ENCODE peak calls at places on chromosomes 12 and 14, in six cellular contexts. U is K562, S is SK-N-SH, Q is T47D, L is H1, E is HepG2. X is an unnamed sample.

GRCh38 chr12:51976376-51977160 is 25.1 kb downstream of the ACVR1B start:
- DNase-seq in U (no peak), S (no peak), Q (no peak), L (no peak), E (peak; percentile 92), X (no peak)

GRCh38 chr12:102425109-102426009 is 55.0 kb downstream of the IGF1 start:
- DNase-seq in U (no peak), S (no peak), Q (no peak), L (no peak), E (no peak), X (no peak)

GRCh38 chr12:28708918-28709371 is 440.1 kb upstream of the FAR2 start:
- DNase-seq in U (no peak), S (no peak), Q (no peak), L (no peak), E (no peak), X (no peak)

GRCh38 chr14:89349196-89350008 is 67.6 kb downstream of the FOXN3 start:
- DNase-seq in U (no peak), S (peak; percentile 64), Q (no peak), L (no peak), E (no peak), X (no peak)

GRCh38 chr12:122368361-122369073 is 54.0 kb downstream of the CLIP1 start:
- DNase-seq in U (no peak), S (no peak), Q (no peak), L (no peak), E (no peak), X (no peak)

GRCh38 chr12:15698377-15698867 is 90.8 kb downstream of the EPS8 start:
- DNase-seq in U (no peak), S (no peak), Q (no peak), L (no peak), E (no peak), X (no peak)

GRCh38 chr12:100528471-100529139 is 44.9 kb upstream of the GAS2L3 start:
- DNase-seq in U (no peak), S (no peak), Q (no peak), L (no peak), E (no peak), X (no peak)

GRCh38 chr14:89491701-89492381 is 74.8 kb upstream of the FOXN3 start:
- DNase-seq in U (no peak), S (no peak), Q (no peak), L (no peak), E (peak; percentile 57), X (no peak)

GRCh38 chr12:127500513-127500912 is 766.5 kb upstream of the TMEM132C start:
- DNase-seq in U (no peak), S (no peak), Q (no peak), L (no peak), E (no peak), X (no peak)

GRCh38 chr12:44247588-44247987 is 411.7 kb downstream of the TMEM117 start:
- DNase-seq in U (no peak), S (peak; percentile 3), Q (no peak), L (peak; percentile 9), E (no peak), X (no peak)

GRCh38 chr12:123076604-123077297 is 74.1 kb downstream of the PITPNM2 start:
- DNase-seq in U (no peak), S (peak; percentile 31), Q (no peak), L (no peak), E (no peak), X (no peak)

GRCh38 chr12:14416658-14417057 is 51.2 kb downstream of the ATF7IP start:
- DNase-seq in U (no peak), S (peak; percentile 27), Q (peak; percentile 71), L (no peak), E (peak; percentile 33), X (no peak)

GRCh38 chr14:47678993-47679392 is 3.6 kb upstream of the MDGA2 start:
- DNase-seq in U (no peak), S (no peak), Q (no peak), L (no peak), E (no peak), X (no peak)

GRCh38 chr14:38835874-38836273 is 267.2 kb downstream of the SEC23A start:
- DNase-seq in U (no peak), S (no peak), Q (no peak), L (no peak), E (no peak), X (no peak)

GRCh38 chr14:93830753-93831461 is 42.6 kb upstream of the PRIMA1 start:
- DNase-seq in U (no peak), S (no peak), Q (no peak), L (no peak), E (no peak), X (no peak)

GRCh38 chr12:79451988-79452387 is 238.8 kb downstream of the PAWR start:
- DNase-seq in U (no peak), S (peak; percentile 23), Q (peak; percentile 45), L (no peak), E (peak; percentile 31), X (no peak)

GRCh38 chr12:29863665-29864064 is 79.9 kb upstream of the TMTC1 start:
- DNase-seq in U (no peak), S (no peak), Q (no peak), L (no peak), E (no peak), X (no peak)

DNA sequence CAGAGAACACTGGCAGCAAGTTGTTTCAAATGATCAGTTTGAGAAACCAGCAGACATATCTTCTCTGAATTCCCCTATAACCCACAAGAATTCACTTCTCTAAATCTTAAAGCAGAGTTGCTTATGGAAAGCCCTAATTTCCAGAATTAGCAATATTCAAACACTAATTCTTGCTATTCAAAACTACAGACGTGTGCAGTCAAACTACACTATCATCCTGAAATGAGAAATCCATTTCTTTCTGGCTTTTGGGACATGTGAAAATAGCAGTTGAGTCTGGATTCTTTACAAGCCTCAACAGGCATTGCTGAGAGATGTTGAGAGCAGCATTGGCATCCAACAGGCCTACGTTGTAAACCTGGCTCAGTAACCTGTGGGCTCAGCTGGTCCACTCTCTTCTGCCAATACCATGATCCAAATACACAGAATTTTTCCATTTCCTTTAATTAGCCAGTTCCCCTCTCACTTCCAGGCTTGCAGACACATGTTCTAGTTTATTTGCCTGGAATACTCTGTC is 74.6 kb upstream of the TMTC1 start:
- DNase-seq in U (no peak), S (no peak), Q (no peak), L (no peak), E (no peak), X (peak; percentile 4)
- TF ChIP-seq JUND in U (no peak), S (no peak), Q (no peak), L (no peak), E (no peak), X (no peak)

GRCh38 chr12:10614056-10614370 is 604 bp upstream of the MAGOHB start:
- DNase-seq in U (no peak), S (peak; percentile 5), Q (no peak), L (no peak), E (no peak), X (no peak)
- TF ChIP-seq JUND in U (no peak), S (no peak), Q (no peak), L (no peak), E (no peak), X (no peak)

GRCh38 chr12:19998968-19999792 is 369.2 kb upstream of the PDE3A start:
- DNase-seq in U (no peak), S (no peak), Q (no peak), L (no peak), E (no peak), X (no peak)
- TF ChIP-seq JUND in U (no peak), S (no peak), Q (no peak), L (no peak), E (no peak), X (no peak)

GRCh38 chr12:172732-173161 is 41.2 kb downstream of the SLC6A12 start:
- DNase-seq in U (no peak), S (no peak), Q (no peak), L (no peak), E (no peak), X (no peak)

GRCh38 chr12:170361-171225 is 43.4 kb downstream of the SLC6A12 start:
- DNase-seq in U (no peak), S (no peak), Q (no peak), L (no peak), E (no peak), X (no peak)

GRCh38 chr12:171276-171675 is 42.7 kb downstream of the SLC6A12 start:
- DNase-seq in U (no peak), S (no peak), Q (no peak), L (no peak), E (no peak), X (no peak)

GRCh38 chr12:169528-170360 is 44.2 kb downstream of the SLC6A12 start:
- DNase-seq in U (peak; percentile 28), S (no peak), Q (no peak), L (no peak), E (no peak), X (no peak)

GRCh38 chr12:171743-172705 is 41.9 kb downstream of the SLC6A12 start:
- DNase-seq in U (peak; percentile 59), S (peak; percentile 66), Q (no peak), L (no peak), E (no peak), X (no peak)
- TF ChIP-seq JUND in U (no peak), S (no peak), Q (no peak), L (no peak), E (no peak), X (no peak)

DNA sequence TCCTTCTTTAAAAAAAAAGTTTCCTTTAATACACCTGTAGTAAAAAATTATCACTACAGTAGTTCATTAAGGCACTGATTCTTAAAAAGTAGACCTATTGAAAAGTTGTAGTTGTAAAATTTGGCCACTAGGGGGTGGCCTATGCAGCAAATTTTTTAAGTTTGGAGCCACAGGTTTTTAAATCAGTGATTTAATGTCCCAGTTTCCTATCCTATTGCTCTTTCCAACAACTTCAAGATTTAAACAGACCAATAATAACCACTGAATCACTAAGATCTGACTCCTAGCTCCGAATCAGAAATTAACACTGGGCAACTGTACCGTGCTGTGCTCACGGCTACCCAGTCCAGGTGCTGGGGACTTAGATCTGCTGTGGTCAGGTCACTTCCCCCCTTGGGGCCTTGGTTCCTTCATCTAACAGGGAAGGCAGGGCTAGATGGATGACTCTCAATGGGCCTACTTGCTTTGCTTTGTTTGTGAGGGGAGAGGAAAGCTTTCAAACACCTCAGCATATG is 279.3 kb downstream of the MED13L start:
- DNase-seq in U (peak; percentile 31), S (peak; percentile 27), Q (peak; percentile 75), L (peak; percentile 13), E (peak; percentile 24), X (no peak)
- TF ChIP-seq JUND in U (no peak), S (no peak), Q (no peak), L (no peak), E (no peak), X (no peak)

DNA sequence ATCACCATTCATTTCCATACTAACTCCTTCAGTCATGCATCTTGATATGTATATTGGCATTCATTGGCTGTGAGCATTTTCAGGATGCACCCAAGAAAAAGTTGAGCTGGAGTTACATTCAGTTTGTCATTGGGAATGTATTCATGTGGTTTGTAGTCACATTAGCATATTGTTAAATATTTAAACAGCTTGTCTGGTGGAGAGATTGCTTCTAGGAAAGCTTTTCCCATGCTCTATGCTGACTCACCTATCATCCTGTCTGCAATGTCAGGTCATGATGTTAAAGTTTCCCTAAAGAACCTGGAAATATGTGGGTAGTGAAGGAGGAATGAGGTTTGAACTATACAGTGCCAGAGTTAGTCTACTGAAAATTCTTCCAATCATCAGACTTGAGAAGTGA is 583.6 kb downstream of the GALC start:
- DNase-seq in U (no peak), S (no peak), Q (no peak), L (no peak), E (no peak), X (no peak)
- TF ChIP-seq JUND in U (no peak), S (no peak), Q (no peak), L (no peak), E (no peak), X (no peak)